ENCODE peak calls at places on chromosome 13, in eight cellular contexts. One of them, this sample, is unnamed.

GRCh38 chr13:106178816-106179215 is 356.6 kb downstream of the EFNB2 start:
- DNase-seq in fibroblast of lung: no peak
- DNase-seq in neuronal stem cell: no peak
- DNase-seq in IMR-90: no peak
- DNase-seq in trophoblast cell: no peak
- DNase-seq in mammary epithelial cell: no peak
- DNase-seq in kidney: no peak
- DNase-seq in GM23248: no peak
- DNase-seq in this sample: no peak

GRCh38 chr13:102586615-102587014 is 10.2 kb upstream of the TPP2 start:
- DNase-seq in fibroblast of lung: no peak
- DNase-seq in neuronal stem cell: no peak
- DNase-seq in IMR-90: no peak
- DNase-seq in trophoblast cell: no peak
- DNase-seq in mammary epithelial cell: peak; percentile 89
- DNase-seq in kidney: no peak
- DNase-seq in GM23248: no peak
- DNase-seq in this sample: no peak

GRCh38 chr13:76489299-76489698 is 396.9 kb downstream of the KCTD12 start:
- DNase-seq in fibroblast of lung: no peak
- DNase-seq in neuronal stem cell: no peak
- DNase-seq in IMR-90: no peak
- DNase-seq in trophoblast cell: no peak
- DNase-seq in mammary epithelial cell: no peak
- DNase-seq in kidney: no peak
- DNase-seq in GM23248: no peak
- DNase-seq in this sample: no peak

GRCh38 chr13:22915442-22916082 is 265.2 kb upstream of the SGCG start:
- DNase-seq in fibroblast of lung: peak; percentile 65
- DNase-seq in neuronal stem cell: peak; percentile 52
- DNase-seq in IMR-90: peak; percentile 17
- DNase-seq in trophoblast cell: peak; percentile 57
- DNase-seq in mammary epithelial cell: peak; percentile 3
- DNase-seq in kidney: peak; percentile 86
- DNase-seq in GM23248: peak; percentile 56
- DNase-seq in this sample: no peak

GRCh38 chr13:46964789-46965527 is 68.1 kb upstream of the HTR2A start:
- DNase-seq in fibroblast of lung: peak; percentile 55
- DNase-seq in neuronal stem cell: no peak
- DNase-seq in IMR-90: peak; percentile 72
- DNase-seq in trophoblast cell: no peak
- DNase-seq in mammary epithelial cell: peak; percentile 65
- DNase-seq in kidney: no peak
- DNase-seq in GM23248: peak; percentile 90
- DNase-seq in this sample: no peak

GRCh38 chr13:33125821-33126570 is 109.8 kb downstream of the KL start:
- DNase-seq in fibroblast of lung: peak; percentile 97
- DNase-seq in neuronal stem cell: peak; percentile 27
- DNase-seq in IMR-90: peak; percentile 97
- DNase-seq in trophoblast cell: peak; percentile 75
- DNase-seq in mammary epithelial cell: peak; percentile 80
- DNase-seq in kidney: peak; percentile 80
- DNase-seq in GM23248: peak; percentile 96
- DNase-seq in this sample: no peak

GRCh38 chr13:29561918-29562317 is 33.6 kb downstream of the SLC7A1 start:
- DNase-seq in fibroblast of lung: no peak
- DNase-seq in neuronal stem cell: no peak
- DNase-seq in IMR-90: peak; percentile 25
- DNase-seq in trophoblast cell: no peak
- DNase-seq in mammary epithelial cell: no peak
- DNase-seq in kidney: no peak
- DNase-seq in GM23248: no peak
- DNase-seq in this sample: no peak

GRCh38 chr13:40480012-40480914 is 186.2 kb downstream of the FOXO1 start:
- DNase-seq in fibroblast of lung: peak; percentile 36
- DNase-seq in neuronal stem cell: no peak
- DNase-seq in IMR-90: no peak
- DNase-seq in trophoblast cell: no peak
- DNase-seq in mammary epithelial cell: no peak
- DNase-seq in kidney: no peak
- DNase-seq in GM23248: no peak
- DNase-seq in this sample: no peak

GRCh38 chr13:72774019-72774418 is 7.7 kb downstream of the DIS3 start:
- DNase-seq in fibroblast of lung: peak; percentile 8
- DNase-seq in neuronal stem cell: no peak
- DNase-seq in IMR-90: no peak
- DNase-seq in trophoblast cell: no peak
- DNase-seq in mammary epithelial cell: peak; percentile 52
- DNase-seq in kidney: no peak
- DNase-seq in GM23248: peak; percentile 4
- DNase-seq in this sample: no peak

GRCh38 chr13:53240316-53240715 is 211.7 kb downstream of the OLFM4 start:
- DNase-seq in fibroblast of lung: no peak
- DNase-seq in neuronal stem cell: no peak
- DNase-seq in IMR-90: no peak
- DNase-seq in trophoblast cell: no peak
- DNase-seq in mammary epithelial cell: no peak
- DNase-seq in kidney: no peak
- DNase-seq in GM23248: no peak
- DNase-seq in this sample: no peak

GRCh38 chr13:45473627-45474026 is 8.9 kb downstream of the COG3 start:
- DNase-seq in fibroblast of lung: no peak
- DNase-seq in neuronal stem cell: no peak
- DNase-seq in IMR-90: no peak
- DNase-seq in trophoblast cell: no peak
- DNase-seq in mammary epithelial cell: no peak
- DNase-seq in kidney: no peak
- DNase-seq in GM23248: peak; percentile 4
- DNase-seq in this sample: no peak

GRCh38 chr13:32905864-32906180 is 110.4 kb upstream of the KL start:
- DNase-seq in fibroblast of lung: peak; percentile 56
- DNase-seq in neuronal stem cell: no peak
- DNase-seq in IMR-90: peak; percentile 19
- DNase-seq in trophoblast cell: no peak
- DNase-seq in mammary epithelial cell: no peak
- DNase-seq in kidney: no peak
- DNase-seq in GM23248: peak; percentile 43
- DNase-seq in this sample: no peak

GRCh38 chr13:50598338-50598737 is 245.2 kb downstream of the DLEU7 start:
- DNase-seq in fibroblast of lung: no peak
- DNase-seq in neuronal stem cell: no peak
- DNase-seq in IMR-90: no peak
- DNase-seq in trophoblast cell: no peak
- DNase-seq in mammary epithelial cell: no peak
- DNase-seq in kidney: no peak
- DNase-seq in GM23248: no peak
- DNase-seq in this sample: no peak

GRCh38 chr13:31198524-31198923 is 1.3 kb upstream of the B3GLCT start:
- DNase-seq in fibroblast of lung: no peak
- DNase-seq in neuronal stem cell: no peak
- DNase-seq in IMR-90: no peak
- DNase-seq in trophoblast cell: no peak
- DNase-seq in mammary epithelial cell: no peak
- DNase-seq in kidney: no peak
- DNase-seq in GM23248: no peak
- DNase-seq in this sample: no peak

GRCh38 chr13:80164451-80164850 is 176.5 kb downstream of the SPRY2 start:
- DNase-seq in fibroblast of lung: peak; percentile 40
- DNase-seq in neuronal stem cell: no peak
- DNase-seq in IMR-90: no peak
- DNase-seq in trophoblast cell: no peak
- DNase-seq in mammary epithelial cell: no peak
- DNase-seq in kidney: no peak
- DNase-seq in GM23248: no peak
- DNase-seq in this sample: no peak

GRCh38 chr13:80173224-80173623 is 167.7 kb downstream of the SPRY2 start:
- DNase-seq in fibroblast of lung: no peak
- DNase-seq in neuronal stem cell: no peak
- DNase-seq in IMR-90: no peak
- DNase-seq in trophoblast cell: no peak
- DNase-seq in mammary epithelial cell: no peak
- DNase-seq in kidney: no peak
- DNase-seq in GM23248: no peak
- DNase-seq in this sample: no peak

GRCh38 chr13:80166352-80166751 is 174.6 kb downstream of the SPRY2 start:
- DNase-seq in fibroblast of lung: peak; percentile 40
- DNase-seq in neuronal stem cell: no peak
- DNase-seq in IMR-90: no peak
- DNase-seq in trophoblast cell: no peak
- DNase-seq in mammary epithelial cell: no peak
- DNase-seq in kidney: no peak
- DNase-seq in GM23248: no peak
- DNase-seq in this sample: no peak

GRCh38 chr13:80171096-80171495 is 169.8 kb downstream of the SPRY2 start:
- DNase-seq in fibroblast of lung: no peak
- DNase-seq in neuronal stem cell: no peak
- DNase-seq in IMR-90: no peak
- DNase-seq in trophoblast cell: no peak
- DNase-seq in mammary epithelial cell: peak; percentile 19
- DNase-seq in kidney: no peak
- DNase-seq in GM23248: no peak
- DNase-seq in this sample: no peak

DNA sequence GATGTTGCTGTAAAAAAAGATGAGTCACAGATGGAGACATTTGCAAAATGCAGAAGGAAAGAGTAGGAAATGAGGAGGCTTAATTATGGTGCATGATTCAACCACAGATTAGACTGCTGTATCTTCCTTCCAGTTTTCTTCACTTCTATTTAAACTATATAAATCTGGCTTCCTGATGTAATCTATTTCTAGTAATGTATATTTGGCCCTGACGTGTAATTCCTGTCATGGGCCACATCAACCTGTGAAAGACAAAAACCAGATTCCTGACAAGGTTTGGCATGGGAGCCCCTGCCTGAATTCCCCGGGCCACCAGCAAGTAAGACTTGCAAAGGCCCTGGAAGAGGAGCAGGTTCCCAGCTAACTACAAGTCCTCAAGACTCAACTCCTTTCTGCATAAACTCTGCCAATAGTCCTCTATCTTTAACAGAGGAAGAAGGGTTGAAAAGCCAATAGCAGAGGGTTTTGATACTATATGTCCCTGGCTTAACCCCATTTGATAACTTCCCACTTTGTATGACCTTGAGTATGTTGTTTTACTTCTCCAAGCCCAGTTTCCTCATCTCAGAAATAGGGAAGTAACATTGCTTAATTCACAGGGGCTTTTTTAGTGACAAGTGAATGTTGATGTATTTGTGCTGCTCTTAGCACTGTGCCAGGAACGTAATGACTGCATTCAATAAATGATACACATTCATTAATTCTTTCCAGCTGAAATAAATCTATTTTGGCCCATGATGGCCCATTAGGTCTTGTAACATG is 172.7 kb downstream of the SPRY2 start:
- DNase-seq in fibroblast of lung: peak; percentile 45
- DNase-seq in neuronal stem cell: no peak
- DNase-seq in IMR-90: peak; percentile 71
- DNase-seq in trophoblast cell: no peak
- DNase-seq in mammary epithelial cell: peak; percentile 14
- DNase-seq in kidney: no peak
- DNase-seq in GM23248: peak; percentile 64
- DNase-seq in this sample: peak; percentile 24
- H3K9ac ChIP-seq in fibroblast of lung: no peak overlapping the region
- H3K9ac ChIP-seq in neuronal stem cell: no peak overlapping the region
- H3K9ac ChIP-seq in IMR-90: no peak overlapping the region
- H3K9ac ChIP-seq in trophoblast cell: no peak overlapping the region
- H3K9ac ChIP-seq in mammary epithelial cell: no peak overlapping the region
- H3K9ac ChIP-seq in kidney: no peak overlapping the region
- H3K9ac ChIP-seq in GM23248: no peak overlapping the region
- H3K9ac ChIP-seq in this sample: no peak overlapping the region

GRCh38 chr13:99500839-99501134 is 485 bp upstream of the TM9SF2 start:
- DNase-seq in fibroblast of lung: no peak
- DNase-seq in neuronal stem cell: no peak
- DNase-seq in IMR-90: no peak
- DNase-seq in trophoblast cell: no peak
- DNase-seq in mammary epithelial cell: no peak
- DNase-seq in kidney: no peak
- DNase-seq in GM23248: no peak
- DNase-seq in this sample: no peak

GRCh38 chr13:99505814-99506269 is 4.6 kb downstream of the TM9SF2 start:
- DNase-seq in fibroblast of lung: peak; percentile 14
- DNase-seq in neuronal stem cell: no peak
- DNase-seq in IMR-90: peak; percentile 63
- DNase-seq in trophoblast cell: no peak
- DNase-seq in mammary epithelial cell: no peak
- DNase-seq in kidney: no peak
- DNase-seq in GM23248: peak; percentile 67
- DNase-seq in this sample: no peak

GRCh38 chr13:99501135-99501951 is at the start of gene TM9SF2:
- DNase-seq in fibroblast of lung: peak; percentile 97
- DNase-seq in neuronal stem cell: peak; percentile 98
- DNase-seq in IMR-90: peak; percentile 97
- DNase-seq in trophoblast cell: peak; percentile 97
- DNase-seq in mammary epithelial cell: peak; percentile 97
- DNase-seq in kidney: peak; percentile 99
- DNase-seq in GM23248: peak; percentile 97
- DNase-seq in this sample: peak; percentile 91

GRCh38 chr13:99498304-99499161 is 2.7 kb upstream of the TM9SF2 start:
- DNase-seq in fibroblast of lung: peak; percentile 97
- DNase-seq in neuronal stem cell: peak; percentile 94
- DNase-seq in IMR-90: peak; percentile 95
- DNase-seq in trophoblast cell: peak; percentile 98
- DNase-seq in mammary epithelial cell: peak; percentile 98
- DNase-seq in kidney: peak; percentile 99
- DNase-seq in GM23248: peak; percentile 96
- DNase-seq in this sample: peak; percentile 80

DNA sequence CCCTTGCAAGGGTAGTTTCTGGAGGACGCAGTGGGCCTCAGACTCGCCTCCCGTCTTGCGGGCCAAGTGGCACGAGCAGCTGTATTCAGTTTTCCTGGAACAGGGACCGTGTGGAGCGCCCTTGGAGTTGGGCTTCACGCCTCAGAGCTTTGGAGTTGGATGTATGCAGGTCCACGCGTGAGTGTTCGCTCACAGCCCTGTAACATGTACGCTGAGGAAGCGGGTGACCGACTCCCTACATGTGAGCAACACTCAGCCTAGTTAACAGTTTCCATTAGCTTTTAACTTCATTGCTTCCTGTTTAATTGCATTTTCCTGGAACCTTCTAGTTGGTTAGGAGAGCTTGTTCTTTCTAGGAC is 659 bp downstream of the TM9SF2 start:
- DNase-seq in fibroblast of lung: peak; percentile 29
- DNase-seq in neuronal stem cell: no peak
- DNase-seq in IMR-90: peak; percentile 31
- DNase-seq in trophoblast cell: no peak
- DNase-seq in mammary epithelial cell: peak; percentile 23
- DNase-seq in kidney: no peak
- DNase-seq in GM23248: peak; percentile 72
- DNase-seq in this sample: no peak
- H3K4me3 ChIP-seq in fibroblast of lung: peak overlapping the region; percentile 77
- H3K4me3 ChIP-seq in neuronal stem cell: peak overlapping the region; percentile 86
- H3K4me3 ChIP-seq in IMR-90: peak overlapping the region; percentile 77
- H3K4me3 ChIP-seq in trophoblast cell: peak overlapping the region; percentile 96
- H3K4me3 ChIP-seq in mammary epithelial cell: peak overlapping the region; percentile 99
- H3K4me3 ChIP-seq in kidney: peak overlapping the region; percentile 94
- H3K4me3 ChIP-seq in GM23248: peak overlapping the region; percentile 89
- H3K4me3 ChIP-seq in this sample: peak overlapping the region; percentile 98

GRCh38 chr13:110923086-110923485 is 8.2 kb upstream of the ANKRD10 start:
- DNase-seq in fibroblast of lung: no peak
- DNase-seq in neuronal stem cell: no peak
- DNase-seq in IMR-90: no peak
- DNase-seq in trophoblast cell: no peak
- DNase-seq in mammary epithelial cell: no peak
- DNase-seq in kidney: no peak
- DNase-seq in GM23248: no peak
- DNase-seq in this sample: no peak
- H3K9ac ChIP-seq in fibroblast of lung: no peak overlapping the region
- H3K9ac ChIP-seq in neuronal stem cell: no peak overlapping the region
- H3K9ac ChIP-seq in IMR-90: no peak overlapping the region
- H3K9ac ChIP-seq in trophoblast cell: no peak overlapping the region
- H3K9ac ChIP-seq in mammary epithelial cell: no peak overlapping the region
- H3K9ac ChIP-seq in kidney: no peak overlapping the region
- H3K9ac ChIP-seq in GM23248: no peak overlapping the region
- H3K9ac ChIP-seq in this sample: no peak overlapping the region

GRCh38 chr13:67235265-67235664 is 5.1 kb upstream of the PCDH9 start:
- DNase-seq in fibroblast of lung: no peak
- DNase-seq in neuronal stem cell: no peak
- DNase-seq in IMR-90: no peak
- DNase-seq in trophoblast cell: no peak
- DNase-seq in mammary epithelial cell: no peak
- DNase-seq in kidney: no peak
- DNase-seq in GM23248: no peak
- DNase-seq in this sample: no peak
- H3K4me3 ChIP-seq in fibroblast of lung: no peak overlapping the region
- H3K4me3 ChIP-seq in neuronal stem cell: no peak overlapping the region
- H3K4me3 ChIP-seq in IMR-90: no peak overlapping the region
- H3K4me3 ChIP-seq in trophoblast cell: no peak overlapping the region
- H3K4me3 ChIP-seq in mammary epithelial cell: no peak overlapping the region
- H3K4me3 ChIP-seq in kidney: peak overlapping the region; percentile 34
- H3K4me3 ChIP-seq in GM23248: no peak overlapping the region
- H3K4me3 ChIP-seq in this sample: no peak overlapping the region

This sample was measured in SK-N-MC.